ENCODE peak calls at places on chromosomes 11 and 22, in seven cellular contexts. One of them, this sample, is unnamed. For H3K4me1, the result is how much of the 10 kb centered on the place peaks cover.

GRCh38 chr11:104898685-104899013 is 389 bp upstream of the CASP12 start:
- DNase-seq in adrenal gland: no peak
- DNase-seq in stomach: no peak
- DNase-seq in body of pancreas: no peak
- DNase-seq in suprapubic skin: no peak
- DNase-seq in gastrocnemius medialis: no peak
- DNase-seq in A549: no peak
- DNase-seq in this sample: no peak

GRCh38 chr11:5291207-5291838 is 10.4 kb downstream of the OR51B4 start:
- DNase-seq in adrenal gland: no peak
- DNase-seq in body of pancreas: no peak
- DNase-seq in A549: peak
- DNase-seq in stomach: no peak
- DNase-seq in suprapubic skin: no peak
- DNase-seq in gastrocnemius medialis: no peak
- DNase-seq in this sample: no peak

GRCh38 chr11:80529722-80530121 is 1088.9 kb upstream of the TENM4 start:
- DNase-seq in gastrocnemius medialis: no peak
- DNase-seq in A549: no peak
- DNase-seq in adrenal gland: no peak
- DNase-seq in suprapubic skin: no peak
- DNase-seq in body of pancreas: no peak
- DNase-seq in stomach: no peak
- DNase-seq in this sample: no peak

GRCh38 chr11:134155946-134156865 is 67.6 kb downstream of the NCAPD3 start:
- DNase-seq in A549: no peak
- DNase-seq in suprapubic skin: no peak
- DNase-seq in stomach: no peak
- DNase-seq in gastrocnemius medialis: no peak
- DNase-seq in adrenal gland: no peak
- DNase-seq in body of pancreas: no peak
- DNase-seq in this sample: no peak

GRCh38 chr11:113193894-113194293 is 120.5 kb upstream of the TTC12 start:
- DNase-seq in adrenal gland: peak
- DNase-seq in stomach: peak
- DNase-seq in A549: no peak
- DNase-seq in suprapubic skin: no peak
- DNase-seq in body of pancreas: peak
- DNase-seq in gastrocnemius medialis: no peak
- DNase-seq in this sample: no peak

GRCh38 chr11:202490-202889 is 4.7 kb downstream of the BET1L start:
- DNase-seq in suprapubic skin: no peak
- DNase-seq in adrenal gland: peak
- DNase-seq in body of pancreas: no peak
- DNase-seq in stomach: peak
- DNase-seq in A549: no peak
- DNase-seq in gastrocnemius medialis: no peak
- DNase-seq in this sample: no peak

GRCh38 chr22:20524004-20524481 is 16.6 kb downstream of the MED15 start:
- DNase-seq in suprapubic skin: no peak
- DNase-seq in A549: no peak
- DNase-seq in body of pancreas: no peak
- DNase-seq in stomach: no peak
- DNase-seq in gastrocnemius medialis: no peak
- DNase-seq in adrenal gland: no peak
- DNase-seq in this sample: no peak

GRCh38 chr11:26072612-26073011 is 259.3 kb upstream of the ANO3 start:
- DNase-seq in A549: no peak
- DNase-seq in suprapubic skin: no peak
- DNase-seq in stomach: no peak
- DNase-seq in body of pancreas: no peak
- DNase-seq in adrenal gland: no peak
- DNase-seq in gastrocnemius medialis: no peak
- DNase-seq in this sample: no peak

GRCh38 chr11:84136926-84137325 is 850.8 kb upstream of the CCDC90B start:
- DNase-seq in stomach: no peak
- DNase-seq in A549: no peak
- DNase-seq in body of pancreas: no peak
- DNase-seq in gastrocnemius medialis: no peak
- DNase-seq in adrenal gland: no peak
- DNase-seq in suprapubic skin: no peak
- DNase-seq in this sample: no peak

GRCh38 chr22:24423519-24424000 is 3.8 kb upstream of the ADORA2A start:
- DNase-seq in A549: peak
- DNase-seq in stomach: peak
- DNase-seq in body of pancreas: peak
- DNase-seq in suprapubic skin: no peak
- DNase-seq in gastrocnemius medialis: no peak
- DNase-seq in adrenal gland: no peak
- DNase-seq in this sample: no peak

GRCh38 chr22:44063462-44064371 is 39.6 kb downstream of the PARVB start:
- DNase-seq in body of pancreas: no peak
- DNase-seq in adrenal gland: no peak
- DNase-seq in suprapubic skin: no peak
- DNase-seq in stomach: no peak
- DNase-seq in gastrocnemius medialis: peak
- DNase-seq in A549: no peak
- DNase-seq in this sample: no peak

GRCh38 chr11:100746448-100746847 is 59.4 kb downstream of the ARHGAP42 start:
- DNase-seq in suprapubic skin: no peak
- DNase-seq in body of pancreas: no peak
- DNase-seq in A549: no peak
- DNase-seq in stomach: no peak
- DNase-seq in adrenal gland: no peak
- DNase-seq in gastrocnemius medialis: no peak
- DNase-seq in this sample: no peak

GRCh38 chr22:33426451-33426850 is 368.3 kb upstream of the SYN3 start:
- DNase-seq in body of pancreas: no peak
- DNase-seq in gastrocnemius medialis: no peak
- DNase-seq in suprapubic skin: no peak
- DNase-seq in A549: no peak
- DNase-seq in adrenal gland: no peak
- DNase-seq in stomach: no peak
- DNase-seq in this sample: no peak

GRCh38 chr11:14308114-14308896 is 50.7 kb downstream of the RRAS2 start:
- DNase-seq in stomach: no peak
- DNase-seq in suprapubic skin: no peak
- DNase-seq in adrenal gland: no peak
- DNase-seq in body of pancreas: no peak
- DNase-seq in A549: peak
- DNase-seq in gastrocnemius medialis: no peak
- DNase-seq in this sample: no peak

GRCh38 chr11:87252869-87253268 is 215.1 kb downstream of the TMEM135 start:
- DNase-seq in A549: no peak
- DNase-seq in suprapubic skin: no peak
- DNase-seq in adrenal gland: no peak
- DNase-seq in gastrocnemius medialis: no peak
- DNase-seq in stomach: no peak
- DNase-seq in body of pancreas: no peak
- DNase-seq in this sample: no peak

GRCh38 chr11:48098024-48098423 is 117.7 kb downstream of the PTPRJ start:
- DNase-seq in body of pancreas: no peak
- DNase-seq in suprapubic skin: no peak
- DNase-seq in A549: no peak
- DNase-seq in adrenal gland: no peak
- DNase-seq in stomach: no peak
- DNase-seq in gastrocnemius medialis: no peak
- DNase-seq in this sample: no peak

GRCh38 chr11:117096140-117096972 is 1.9 kb downstream of the SIK3 start:
- DNase-seq in adrenal gland: no peak
- DNase-seq in stomach: no peak
- DNase-seq in A549: peak
- DNase-seq in body of pancreas: no peak
- DNase-seq in gastrocnemius medialis: no peak
- DNase-seq in suprapubic skin: peak
- DNase-seq in this sample: no peak

GRCh38 chr11:2930705-2931415 is 1.6 kb upstream of the PHLDA2 start:
- DNase-seq in gastrocnemius medialis: no peak
- DNase-seq in body of pancreas: peak
- DNase-seq in A549: peak
- DNase-seq in adrenal gland: peak
- DNase-seq in stomach: peak
- DNase-seq in suprapubic skin: peak
- DNase-seq in this sample: peak

GRCh38 chr11:80638296-80638695 is 1197.5 kb upstream of the TENM4 start:
- DNase-seq in stomach: no peak
- DNase-seq in body of pancreas: no peak
- DNase-seq in adrenal gland: no peak
- DNase-seq in gastrocnemius medialis: no peak
- DNase-seq in A549: no peak
- DNase-seq in suprapubic skin: no peak
- DNase-seq in this sample: no peak

DNA sequence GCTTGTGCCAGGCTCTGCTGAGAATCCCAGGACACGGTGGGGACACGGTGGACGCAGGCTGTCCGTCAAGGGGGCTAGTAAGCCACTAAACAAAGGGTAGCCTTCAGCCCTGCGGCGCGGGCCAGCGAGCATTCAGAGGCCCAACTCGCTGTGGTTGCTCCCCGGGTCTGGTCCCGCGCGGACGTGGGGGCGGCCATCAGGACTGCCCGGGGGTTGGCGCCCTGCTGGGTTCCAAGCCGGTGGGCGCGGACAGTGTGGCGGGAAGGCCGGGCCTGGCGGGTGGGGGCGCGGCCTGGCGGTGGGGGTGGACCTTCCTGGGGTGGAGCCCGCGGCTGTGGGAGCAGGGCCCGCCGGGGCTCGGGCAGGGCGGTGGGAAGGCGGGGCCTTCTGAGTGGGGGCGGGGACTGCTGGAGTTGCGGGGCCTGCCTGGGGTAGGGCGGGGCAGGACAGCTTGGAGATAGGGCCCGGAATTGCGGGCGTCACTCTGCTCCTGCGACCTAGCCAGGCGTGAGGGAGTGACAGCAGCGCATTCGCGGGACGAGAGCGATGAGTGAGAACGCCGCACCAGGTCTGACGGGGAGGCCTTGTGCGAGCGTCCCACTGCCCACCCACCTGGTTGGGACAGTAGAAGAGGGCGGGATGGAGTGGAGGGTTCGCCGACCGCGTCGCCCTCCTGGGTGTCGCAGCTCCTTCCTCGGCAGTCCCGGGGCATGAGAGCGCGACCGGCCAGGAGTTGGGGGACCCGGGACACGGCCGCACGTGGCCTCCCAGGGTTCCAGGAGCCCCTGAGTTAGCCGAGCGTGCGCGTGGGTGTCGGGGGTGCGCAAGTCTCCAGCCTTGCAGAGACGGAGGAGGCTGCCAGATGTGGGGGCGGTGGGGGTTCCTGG is at the start of gene SERHL2:
- DNase-seq in A549: peak
- DNase-seq in adrenal gland: peak
- DNase-seq in suprapubic skin: peak
- DNase-seq in gastrocnemius medialis: peak
- DNase-seq in body of pancreas: peak
- DNase-seq in stomach: peak
- DNase-seq in this sample: peak
- TF ChIP-seq POLR2A in A549: peak
- TF ChIP-seq POLR2A in adrenal gland: peak
- TF ChIP-seq POLR2A in suprapubic skin: no peak
- TF ChIP-seq POLR2A in gastrocnemius medialis: peak
- TF ChIP-seq POLR2A in body of pancreas: no peak
- TF ChIP-seq POLR2A in stomach: no peak
- TF ChIP-seq POLR2A in this sample: peak

GRCh38 chr11:64760759-64761417 is 1.1 kb upstream of the PYGM start:
- DNase-seq in body of pancreas: no peak
- DNase-seq in A549: no peak
- DNase-seq in adrenal gland: peak
- DNase-seq in gastrocnemius medialis: no peak
- DNase-seq in suprapubic skin: no peak
- DNase-seq in stomach: no peak
- DNase-seq in this sample: no peak

GRCh38 chr11:64762916-64763803 is 3.4 kb upstream of the PYGM start:
- DNase-seq in adrenal gland: peak
- DNase-seq in A549: no peak
- DNase-seq in gastrocnemius medialis: no peak
- DNase-seq in suprapubic skin: peak
- DNase-seq in body of pancreas: no peak
- DNase-seq in stomach: peak
- DNase-seq in this sample: no peak

GRCh38 chr11:64763804-64764611 is 4.2 kb upstream of the PYGM start:
- DNase-seq in suprapubic skin: no peak
- DNase-seq in stomach: peak
- DNase-seq in gastrocnemius medialis: no peak
- DNase-seq in adrenal gland: peak
- DNase-seq in A549: no peak
- DNase-seq in body of pancreas: no peak
- DNase-seq in this sample: no peak

GRCh38 chr11:64764753-64765152 is 5.0 kb upstream of the PYGM start:
- DNase-seq in A549: no peak
- DNase-seq in body of pancreas: no peak
- DNase-seq in adrenal gland: peak
- DNase-seq in gastrocnemius medialis: no peak
- DNase-seq in stomach: no peak
- DNase-seq in suprapubic skin: no peak
- DNase-seq in this sample: no peak

DNA sequence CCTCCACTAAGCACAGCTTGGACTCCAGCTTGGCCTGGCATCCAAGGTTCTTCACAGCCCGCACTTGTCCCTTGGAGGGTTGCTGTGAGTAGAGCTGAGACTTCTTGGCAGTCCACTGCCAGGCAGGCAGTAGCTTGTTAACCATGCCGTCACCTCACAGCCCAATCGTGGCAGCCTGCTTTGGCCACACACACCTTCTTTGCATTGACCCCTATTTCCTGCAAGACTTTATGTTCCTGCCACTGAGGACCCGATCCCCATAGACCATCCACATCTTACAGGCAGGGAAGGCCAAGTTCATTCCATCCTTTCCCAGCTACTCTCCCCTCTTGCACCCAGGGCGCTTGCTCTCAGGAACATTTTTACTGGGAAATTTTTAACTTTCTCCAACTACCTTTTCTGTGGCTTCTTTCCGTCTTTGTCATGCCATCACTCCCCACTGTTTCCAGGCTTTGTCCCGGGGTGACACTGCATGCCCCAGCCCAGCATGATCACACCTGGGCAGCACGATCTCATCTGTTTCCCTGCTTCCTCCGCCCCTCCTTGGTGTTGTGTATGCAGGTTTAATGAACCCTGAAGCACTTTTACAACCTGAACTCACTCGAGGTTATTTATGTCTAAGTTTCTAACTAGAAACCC is 2.6 kb upstream of the PYGM start:
- DNase-seq in body of pancreas: no peak
- DNase-seq in gastrocnemius medialis: no peak
- DNase-seq in A549: no peak
- DNase-seq in stomach: peak
- DNase-seq in adrenal gland: peak
- DNase-seq in suprapubic skin: peak
- DNase-seq in this sample: no peak
- H3K27ac ChIP-seq in body of pancreas: no peak
- H3K27ac ChIP-seq in gastrocnemius medialis: peak
- H3K27ac ChIP-seq in A549: no peak
- H3K27ac ChIP-seq in stomach: peak
- H3K27ac ChIP-seq in adrenal gland: peak
- H3K27ac ChIP-seq in suprapubic skin: peak
- H3K27ac ChIP-seq in this sample: peak

GRCh38 chr11:94130589-94131362 is 2.1 kb downstream of the PANX1 start:
- DNase-seq in suprapubic skin: no peak
- DNase-seq in body of pancreas: no peak
- DNase-seq in adrenal gland: no peak
- DNase-seq in stomach: no peak
- DNase-seq in A549: no peak
- DNase-seq in gastrocnemius medialis: no peak
- DNase-seq in this sample: no peak
- H3K4me1 ChIP-seq in suprapubic skin: half or more
- H3K4me1 ChIP-seq in body of pancreas: under half
- H3K4me1 ChIP-seq in adrenal gland: under half
- H3K4me1 ChIP-seq in stomach: half or more
- H3K4me1 ChIP-seq in A549: half or more
- H3K4me1 ChIP-seq in gastrocnemius medialis: under half
- H3K4me1 ChIP-seq in this sample: under half

GRCh38 chr11:73787643-73788537 is at the start of gene MRPL48:
- DNase-seq in A549: peak
- DNase-seq in gastrocnemius medialis: peak
- DNase-seq in suprapubic skin: peak
- DNase-seq in adrenal gland: peak
- DNase-seq in stomach: peak
- DNase-seq in body of pancreas: peak
- DNase-seq in this sample: peak
- TF ChIP-seq POLR2A in A549: peak
- TF ChIP-seq POLR2A in gastrocnemius medialis: no peak
- TF ChIP-seq POLR2A in suprapubic skin: no peak
- TF ChIP-seq POLR2A in adrenal gland: peak
- TF ChIP-seq POLR2A in stomach: no peak
- TF ChIP-seq POLR2A in body of pancreas: peak
- TF ChIP-seq POLR2A in this sample: peak

This sample was measured in prostate gland.